ENCODE peak calls at places on chromosomes 7 and 10, in five cellular contexts. One of them, this sample, is unnamed.

GRCh38 chr10:114638874-114639625 is 19.0 kb downstream of the ABLIM1 start:
- DNase-seq in HepG2: no peak
- DNase-seq in transverse colon: no peak
- DNase-seq in prostate gland: no peak
- DNase-seq in SK-N-SH: no peak
- DNase-seq in this sample: no peak

GRCh38 chr10:131311661-131312260 is at the start of gene TCERG1L:
- DNase-seq in HepG2: no peak
- DNase-seq in transverse colon: no peak
- DNase-seq in prostate gland: no peak
- DNase-seq in SK-N-SH: peak; percentile 88
- DNase-seq in this sample: no peak

GRCh38 chr10:70494966-70495365 is 16.4 kb downstream of the PALD1 start:
- DNase-seq in SK-N-SH: no peak
- DNase-seq in transverse colon: peak; percentile 52
- DNase-seq in HepG2: no peak
- DNase-seq in prostate gland: no peak
- DNase-seq in this sample: no peak

GRCh38 chr10:74977913-74978847 is 133.3 kb upstream of the SAMD8 start:
- DNase-seq in transverse colon: no peak
- DNase-seq in SK-N-SH: no peak
- DNase-seq in HepG2: no peak
- DNase-seq in prostate gland: no peak
- DNase-seq in this sample: no peak

GRCh38 chr10:6024334-6024682 is 37.9 kb downstream of the IL2RA start:
- DNase-seq in prostate gland: no peak
- DNase-seq in HepG2: no peak
- DNase-seq in SK-N-SH: no peak
- DNase-seq in transverse colon: no peak
- DNase-seq in this sample: no peak

GRCh38 chr7:44587843-44588711 is 6.0 kb upstream of the TMED4 start:
- DNase-seq in transverse colon: peak; percentile 67
- DNase-seq in SK-N-SH: peak; percentile 43
- DNase-seq in prostate gland: peak; percentile 58
- DNase-seq in HepG2: peak; percentile 55
- DNase-seq in this sample: no peak

GRCh38 chr10:101295266-101295665 is 58.7 kb upstream of the BTRC start:
- DNase-seq in HepG2: no peak
- DNase-seq in transverse colon: no peak
- DNase-seq in prostate gland: no peak
- DNase-seq in SK-N-SH: no peak
- DNase-seq in this sample: no peak

GRCh38 chr7:5367661-5368060 is 56.0 kb downstream of the TNRC18 start:
- DNase-seq in prostate gland: no peak
- DNase-seq in SK-N-SH: no peak
- DNase-seq in transverse colon: no peak
- DNase-seq in HepG2: no peak
- DNase-seq in this sample: no peak

GRCh38 chr10:4941540-4942330 is 21.5 kb upstream of the AKR1C1 start:
- DNase-seq in transverse colon: no peak
- DNase-seq in SK-N-SH: no peak
- DNase-seq in prostate gland: no peak
- DNase-seq in HepG2: peak; percentile 78
- DNase-seq in this sample: no peak

GRCh38 chr7:151273646-151274375 is 25.3 kb upstream of the SMARCD3 start:
- DNase-seq in SK-N-SH: no peak
- DNase-seq in HepG2: no peak
- DNase-seq in transverse colon: no peak
- DNase-seq in prostate gland: no peak
- DNase-seq in this sample: no peak

GRCh38 chr7:2019693-2020511 is 212.8 kb downstream of the MAD1L1 start:
- DNase-seq in prostate gland: no peak
- DNase-seq in SK-N-SH: peak; percentile 48
- DNase-seq in transverse colon: peak; percentile 41
- DNase-seq in HepG2: no peak
- DNase-seq in this sample: no peak

GRCh38 chr7:44461387-44461786 is 29.1 kb downstream of the NUDCD3 start:
- DNase-seq in transverse colon: no peak
- DNase-seq in SK-N-SH: no peak
- DNase-seq in HepG2: no peak
- DNase-seq in prostate gland: no peak
- DNase-seq in this sample: no peak

GRCh38 chr7:47757946-47758371 is 176.0 kb upstream of the TNS3 start:
- DNase-seq in HepG2: no peak
- DNase-seq in transverse colon: peak; percentile 49
- DNase-seq in SK-N-SH: no peak
- DNase-seq in prostate gland: peak; percentile 64
- DNase-seq in this sample: no peak
- TF ChIP-seq POLR2AphosphoS5 in HepG2: no peak
- TF ChIP-seq POLR2AphosphoS5 in transverse colon: peak; percentile 53
- TF ChIP-seq POLR2AphosphoS5 in SK-N-SH: peak; percentile 27
- TF ChIP-seq POLR2AphosphoS5 in prostate gland: peak; percentile 80
- TF ChIP-seq POLR2AphosphoS5 in this sample: peak; percentile 88

GRCh38 chr7:148791506-148791905 is 92.6 kb downstream of the EZH2 start:
- DNase-seq in transverse colon: no peak
- DNase-seq in prostate gland: no peak
- DNase-seq in SK-N-SH: no peak
- DNase-seq in HepG2: no peak
- DNase-seq in this sample: no peak
- H3K27ac ChIP-seq in transverse colon: no peak overlapping the region
- H3K27ac ChIP-seq in prostate gland: no peak overlapping the region
- H3K27ac ChIP-seq in SK-N-SH: no peak overlapping the region
- H3K27ac ChIP-seq in HepG2: no peak overlapping the region
- H3K27ac ChIP-seq in this sample: no peak overlapping the region

DNA sequence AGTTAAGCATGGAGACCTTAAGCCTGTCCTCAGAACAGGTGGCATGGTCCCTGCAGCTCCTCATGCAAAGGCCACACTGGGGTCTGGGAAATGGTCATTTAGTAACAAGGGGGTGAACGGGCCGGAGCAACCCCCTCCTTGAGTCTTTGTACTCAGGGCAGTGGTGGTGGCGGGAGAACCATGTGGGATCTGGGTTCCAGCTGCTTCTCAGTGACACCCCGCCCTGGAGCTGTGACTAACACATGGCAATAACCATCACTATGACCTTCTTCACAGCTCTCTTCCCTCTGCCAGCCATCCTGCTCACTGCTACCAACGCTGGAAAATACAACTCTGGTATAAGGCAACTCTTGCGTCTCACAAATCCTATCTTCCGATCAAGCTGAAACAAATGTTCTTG is 203.4 kb upstream of the FRMD4A start:
- DNase-seq in prostate gland: no peak
- DNase-seq in HepG2: no peak
- DNase-seq in SK-N-SH: no peak
- DNase-seq in transverse colon: peak; percentile 48
- DNase-seq in this sample: no peak
- H3K4me1 ChIP-seq in prostate gland: peaks cover 3% of the 10 kb centered on the region
- H3K4me1 ChIP-seq in HepG2: peaks cover 67% of the 10 kb centered on the region
- H3K4me1 ChIP-seq in SK-N-SH: no peaks in the 10 kb centered on the region
- H3K4me1 ChIP-seq in transverse colon: peaks cover 44% of the 10 kb centered on the region
- H3K4me1 ChIP-seq in this sample: peaks cover 8% of the 10 kb centered on the region

GRCh38 chr10:34172936-34173533 is 642.1 kb downstream of the PARD3 start:
- DNase-seq in prostate gland: no peak
- DNase-seq in transverse colon: no peak
- DNase-seq in HepG2: peak; percentile 54
- DNase-seq in SK-N-SH: no peak
- DNase-seq in this sample: no peak

GRCh38 chr10:34164029-34164428 is 651.1 kb downstream of the PARD3 start:
- DNase-seq in transverse colon: no peak
- DNase-seq in prostate gland: no peak
- DNase-seq in SK-N-SH: no peak
- DNase-seq in HepG2: peak; percentile 27
- DNase-seq in this sample: no peak

GRCh38 chr10:34171957-34172527 is 643.1 kb downstream of the PARD3 start:
- DNase-seq in HepG2: no peak
- DNase-seq in prostate gland: no peak
- DNase-seq in SK-N-SH: no peak
- DNase-seq in transverse colon: no peak
- DNase-seq in this sample: no peak

GRCh38 chr10:34168429-34168828 is 646.7 kb downstream of the PARD3 start:
- DNase-seq in transverse colon: no peak
- DNase-seq in prostate gland: no peak
- DNase-seq in HepG2: no peak
- DNase-seq in SK-N-SH: no peak
- DNase-seq in this sample: no peak

DNA sequence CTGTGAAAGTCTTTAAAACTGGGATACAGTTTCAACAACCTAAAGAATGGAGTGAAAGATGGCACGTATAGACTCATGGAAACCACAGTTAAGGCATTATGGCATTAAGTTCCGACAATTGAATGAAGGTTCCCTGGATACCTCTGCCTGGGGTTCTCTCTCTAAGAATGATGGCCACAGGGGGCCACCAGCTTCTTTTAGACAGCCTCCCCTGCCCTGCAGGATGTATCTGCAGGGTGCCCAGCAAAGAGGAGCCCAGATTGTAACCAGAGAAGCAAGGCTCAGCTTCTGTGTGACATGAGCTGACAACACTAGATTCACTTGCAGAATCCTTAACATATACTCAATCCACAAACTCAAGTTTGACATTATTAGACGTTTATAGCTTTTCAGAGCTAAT is 645.4 kb downstream of the PARD3 start:
- DNase-seq in prostate gland: no peak
- DNase-seq in SK-N-SH: no peak
- DNase-seq in transverse colon: no peak
- DNase-seq in HepG2: no peak
- DNase-seq in this sample: no peak
- TF ChIP-seq POLR2AphosphoS5 in prostate gland: no peak
- TF ChIP-seq POLR2AphosphoS5 in SK-N-SH: no peak
- TF ChIP-seq POLR2AphosphoS5 in transverse colon: no peak
- TF ChIP-seq POLR2AphosphoS5 in HepG2: no peak
- TF ChIP-seq POLR2AphosphoS5 in this sample: no peak

This sample was measured in vagina.